ENCODE peak calls at places on chromosomes 3 and 15, in nine cellular contexts. T is Kasumi-1; G is transverse colon; P is body of pancreas; K is GM03348; F is globus pallidus; X is HEK293T; W is stimulated activated naive CD4-positive, alpha-beta T cell; V is H7. Z is an unnamed sample.

GRCh38 chr15:96064351-96064756 is 266.1 kb upstream of the NR2F2 start:
- DNase-seq in T (no peak), G (no peak), P (no peak), K (no peak), F (no peak), X (no peak), W (no peak), V (no peak), Z (no peak)

GRCh38 chr3:168876346-168877035 is 780.8 kb upstream of the GOLIM4 start:
- DNase-seq in T (no peak), G (no peak), P (no peak), K (no peak), F (no peak), X (no peak), W (no peak), V (no peak), Z (no peak)

GRCh38 chr3:149209431-149209830 is 12.2 kb downstream of the CP start:
- DNase-seq in T (no peak), G (no peak), P (no peak), K (no peak), F (no peak), X (no peak), W (no peak), V (no peak), Z (no peak)

GRCh38 chr3:87335931-87336330 is 59.5 kb upstream of the POU1F1 start:
- DNase-seq in T (no peak), G (no peak), P (no peak), K (no peak), F (no peak), X (no peak), W (no peak), V (no peak), Z (no peak)

GRCh38 chr3:106120334-106120733 is 251.5 kb upstream of the CBLB start:
- DNase-seq in T (no peak), G (no peak), P (no peak), K (no peak), F (no peak), X (no peak), W (no peak), V (no peak), Z (no peak)

GRCh38 chr3:123290962-123291361 is 89.2 kb downstream of the SEC22A start:
- DNase-seq in T (no peak), G (no peak), P (no peak), K (no peak), F (no peak), X (no peak), W (no peak), V (peak; percentile 47), Z (no peak)

GRCh38 chr3:106341090-106341489 is 472.3 kb upstream of the CBLB start:
- DNase-seq in T (no peak), G (no peak), P (no peak), K (peak; percentile 16), F (no peak), X (no peak), W (no peak), V (no peak), Z (no peak)

GRCh38 chr3:9067352-9067975 is 104.2 kb upstream of the RAD18 start:
- DNase-seq in T (peak; percentile 71), G (peak; percentile 41), P (peak; percentile 54), K (peak; percentile 82), F (peak; percentile 68), X (peak; percentile 48), W (no peak), V (peak; percentile 79), Z (peak; percentile 33)

GRCh38 chr3:180250172-180250571 is 213.4 kb upstream of the PEX5L start:
- DNase-seq in T (no peak), G (no peak), P (no peak), K (no peak), F (no peak), X (no peak), W (no peak), V (no peak), Z (peak; percentile 13)

GRCh38 chr15:68400066-68400456 is 31.9 kb downstream of the ITGA11 start:
- DNase-seq in T (no peak), G (no peak), P (no peak), K (no peak), F (no peak), X (no peak), W (no peak), V (no peak), Z (no peak)

GRCh38 chr3:53594276-53594675 is 99.9 kb downstream of the CACNA1D start:
- DNase-seq in T (no peak), G (no peak), P (no peak), K (no peak), F (no peak), X (no peak), W (no peak), V (no peak), Z (no peak)

GRCh38 chr15:48636511-48636910 is 9.0 kb downstream of the FBN1 start:
- DNase-seq in T (no peak), G (no peak), P (no peak), K (peak; percentile 39), F (peak; percentile 66), X (no peak), W (no peak), V (no peak), Z (no peak)

GRCh38 chr3:157282261-157283191 is 122.6 kb upstream of the CCNL1 start:
- DNase-seq in T (no peak), G (no peak), P (peak; percentile 20), K (peak; percentile 77), F (no peak), X (no peak), W (no peak), V (no peak), Z (no peak)

Z was measured in Calu3.